ENCODE peak calls at places on chromosome 5, in four cellular contexts. One of them, this sample, is unnamed.
A peak's percentile ranks its signal among the peaks of the same experiment; 100 is the strongest.

GRCh38 chr5:73764586-73764985 is 138.6 kb downstream of the ARHGEF28 start:
- DNase-seq in endothelial cell: no peak
- DNase-seq in activated CD8-positive, alpha-beta memory T cell treated with anti-CD3 and anti-CD28 coated beads for 24 hours: no peak
- DNase-seq in caudate nucleus: no peak
- DNase-seq in this sample: peak; percentile 78

GRCh38 chr5:175585573-175585972 is 72.3 kb upstream of the HRH2 start:
- DNase-seq in endothelial cell: no peak
- DNase-seq in activated CD8-positive, alpha-beta memory T cell treated with anti-CD3 and anti-CD28 coated beads for 24 hours: peak; percentile 28
- DNase-seq in caudate nucleus: no peak
- DNase-seq in this sample: no peak

GRCh38 chr5:132971483-132972435 is 8.3 kb upstream of the AFF4 start:
- DNase-seq in endothelial cell: no peak
- DNase-seq in activated CD8-positive, alpha-beta memory T cell treated with anti-CD3 and anti-CD28 coated beads for 24 hours: no peak
- DNase-seq in caudate nucleus: no peak
- DNase-seq in this sample: no peak

GRCh38 chr5:55418994-55419991 is 111.5 kb downstream of the MTREX start:
- DNase-seq in endothelial cell: no peak
- DNase-seq in activated CD8-positive, alpha-beta memory T cell treated with anti-CD3 and anti-CD28 coated beads for 24 hours: no peak
- DNase-seq in caudate nucleus: no peak
- DNase-seq in this sample: no peak

GRCh38 chr5:159844267-159844666 is 72.0 kb upstream of the ADRA1B start:
- DNase-seq in endothelial cell: no peak
- DNase-seq in activated CD8-positive, alpha-beta memory T cell treated with anti-CD3 and anti-CD28 coated beads for 24 hours: no peak
- DNase-seq in caudate nucleus: no peak
- DNase-seq in this sample: no peak

GRCh38 chr5:138999674-139000073 is 124.5 kb upstream of the LRRTM2 start:
- DNase-seq in endothelial cell: no peak
- DNase-seq in activated CD8-positive, alpha-beta memory T cell treated with anti-CD3 and anti-CD28 coated beads for 24 hours: no peak
- DNase-seq in caudate nucleus: no peak
- DNase-seq in this sample: no peak

GRCh38 chr5:61332891-61333350 is 863 bp downstream of the ZSWIM6 start:
- DNase-seq in endothelial cell: peak; percentile 53
- DNase-seq in activated CD8-positive, alpha-beta memory T cell treated with anti-CD3 and anti-CD28 coated beads for 24 hours: peak; percentile 70
- DNase-seq in caudate nucleus: no peak
- DNase-seq in this sample: peak; percentile 95

GRCh38 chr5:100706796-100707195 is 171.6 kb downstream of the FAM174A start:
- DNase-seq in endothelial cell: no peak
- DNase-seq in activated CD8-positive, alpha-beta memory T cell treated with anti-CD3 and anti-CD28 coated beads for 24 hours: no peak
- DNase-seq in caudate nucleus: no peak
- DNase-seq in this sample: no peak

GRCh38 chr5:109694451-109694891 is 4.7 kb downstream of the MAN2A1 start:
- DNase-seq in endothelial cell: no peak
- DNase-seq in activated CD8-positive, alpha-beta memory T cell treated with anti-CD3 and anti-CD28 coated beads for 24 hours: no peak
- DNase-seq in caudate nucleus: no peak
- DNase-seq in this sample: no peak

GRCh38 chr5:4191703-4192102 is 596.1 kb downstream of the IRX1 start:
- DNase-seq in endothelial cell: no peak
- DNase-seq in activated CD8-positive, alpha-beta memory T cell treated with anti-CD3 and anti-CD28 coated beads for 24 hours: no peak
- DNase-seq in caudate nucleus: no peak
- DNase-seq in this sample: no peak

GRCh38 chr5:42366051-42366450 is 57.2 kb upstream of the GHR start:
- DNase-seq in endothelial cell: no peak
- DNase-seq in activated CD8-positive, alpha-beta memory T cell treated with anti-CD3 and anti-CD28 coated beads for 24 hours: no peak
- DNase-seq in caudate nucleus: no peak
- DNase-seq in this sample: no peak

GRCh38 chr5:72925336-72926010 is 30.4 kb upstream of the FCHO2 start:
- DNase-seq in endothelial cell: no peak
- DNase-seq in activated CD8-positive, alpha-beta memory T cell treated with anti-CD3 and anti-CD28 coated beads for 24 hours: no peak
- DNase-seq in caudate nucleus: no peak
- DNase-seq in this sample: no peak

GRCh38 chr5:81303563-81303962 is 2.2 kb downstream of the ZCCHC9 start:
- DNase-seq in endothelial cell: no peak
- DNase-seq in activated CD8-positive, alpha-beta memory T cell treated with anti-CD3 and anti-CD28 coated beads for 24 hours: no peak
- DNase-seq in caudate nucleus: no peak
- DNase-seq in this sample: no peak

GRCh38 chr5:41416336-41416735 is 94.1 kb downstream of the PLCXD3 start:
- DNase-seq in endothelial cell: no peak
- DNase-seq in activated CD8-positive, alpha-beta memory T cell treated with anti-CD3 and anti-CD28 coated beads for 24 hours: no peak
- DNase-seq in caudate nucleus: no peak
- DNase-seq in this sample: no peak

GRCh38 chr5:144125163-144125726 is 45.2 kb downstream of the YIPF5 start:
- DNase-seq in endothelial cell: no peak
- DNase-seq in activated CD8-positive, alpha-beta memory T cell treated with anti-CD3 and anti-CD28 coated beads for 24 hours: no peak
- DNase-seq in caudate nucleus: no peak
- DNase-seq in this sample: no peak

GRCh38 chr5:1648806-1649205 is 125.0 kb upstream of the LPCAT1 start:
- DNase-seq in endothelial cell: no peak
- DNase-seq in activated CD8-positive, alpha-beta memory T cell treated with anti-CD3 and anti-CD28 coated beads for 24 hours: no peak
- DNase-seq in caudate nucleus: no peak
- DNase-seq in this sample: peak; percentile 81

GRCh38 chr5:177440211-177440989 is 6.2 kb upstream of the PRR7 start:
- DNase-seq in endothelial cell: no peak
- DNase-seq in activated CD8-positive, alpha-beta memory T cell treated with anti-CD3 and anti-CD28 coated beads for 24 hours: peak; percentile 65
- DNase-seq in caudate nucleus: no peak
- DNase-seq in this sample: peak; percentile 51

GRCh38 chr5:141877478-141878185 is 578 bp downstream of the PCDH1 start:
- DNase-seq in endothelial cell: no peak
- DNase-seq in activated CD8-positive, alpha-beta memory T cell treated with anti-CD3 and anti-CD28 coated beads for 24 hours: peak; percentile 70
- DNase-seq in caudate nucleus: no peak
- DNase-seq in this sample: peak; percentile 83

GRCh38 chr5:109316631-109317030 is 93.1 kb downstream of the PJA2 start:
- DNase-seq in endothelial cell: no peak
- DNase-seq in activated CD8-positive, alpha-beta memory T cell treated with anti-CD3 and anti-CD28 coated beads for 24 hours: no peak
- DNase-seq in caudate nucleus: no peak
- DNase-seq in this sample: peak; percentile 52

GRCh38 chr5:119417891-119418781 is 34.2 kb upstream of the HSD17B4 start:
- DNase-seq in endothelial cell: no peak
- DNase-seq in activated CD8-positive, alpha-beta memory T cell treated with anti-CD3 and anti-CD28 coated beads for 24 hours: no peak
- DNase-seq in caudate nucleus: no peak
- DNase-seq in this sample: no peak